ENCODE peak calls at places on chromosomes 2 and 18, in eight cellular contexts. C is ecto neural progenitor cell; S is NCI-H1092; Q is RWPE1; T is activated naive CD8-positive, alpha-beta T cell treated with anti-CD3 and anti-CD28 coated beads, Interleukin-2, amount 50 U/mL, for 24 hours; Z is Calu3; A is NK-92 treated with Interleukin-12 subunit alpha and Interleukin-12 subunit beta, amount 100 ng/mL, for 24 hours; G is AG20443. O is an unnamed sample.
A peak's percentile ranks its signal among the peaks of the same experiment; 100 is the strongest.

GRCh38 chr2:216478151-216478550 is 20.5 kb upstream of the RPL37A start:
- DNase-seq in Z (peak; percentile 59), T (peak; percentile 41), C (no peak), Q (peak; percentile 86), G (peak; percentile 63), S (no peak), A (no peak), O (no peak)

GRCh38 chr2:44295636-44296359 is 20.5 kb downstream of the SLC3A1 start:
- DNase-seq in S (no peak), C (no peak), Q (no peak), G (no peak), Z (no peak), T (peak; percentile 3), A (no peak), O (peak; percentile 42)

GRCh38 chr2:70670626-70671025 is 97.4 kb downstream of the ADD2 start:
- DNase-seq in G (no peak), Q (no peak), C (no peak), Z (no peak), A (no peak), S (no peak), T (no peak), O (peak; percentile 11)

GRCh38 chr18:49645836-49646235 is 84.0 kb downstream of the LIPG start:
- DNase-seq in Z (no peak), A (no peak), T (no peak), S (no peak), G (peak; percentile 80), C (no peak), Q (no peak), O (no peak)

GRCh38 chr18:66280470-66280869 is 323.4 kb downstream of the CDH19 start:
- DNase-seq in T (no peak), Q (no peak), G (no peak), A (no peak), C (no peak), S (no peak), Z (no peak), O (no peak)

GRCh38 chr2:25688236-25688635 is 14.9 kb upstream of the DTNB start:
- DNase-seq in G (no peak), T (no peak), C (no peak), Z (no peak), S (no peak), Q (no peak), A (no peak), O (no peak)

GRCh38 chr2:232963913-232964312 is 49.1 kb downstream of the NGEF start:
- DNase-seq in C (no peak), A (no peak), Z (no peak), T (no peak), S (no peak), Q (no peak), G (no peak), O (no peak)

GRCh38 chr18:9172506-9173127 is 36.0 kb downstream of the ANKRD12 start:
- DNase-seq in G (no peak), Q (no peak), Z (no peak), C (no peak), T (no peak), S (no peak), A (no peak), O (no peak)

GRCh38 chr18:23626451-23627279 is 36.0 kb downstream of the ANKRD29 start:
- DNase-seq in G (no peak), Q (peak; percentile 43), A (no peak), C (no peak), Z (no peak), T (no peak), S (no peak), O (no peak)

GRCh38 chr2:226690471-226691024 is 109.1 kb downstream of the IRS1 start:
- DNase-seq in C (no peak), Z (no peak), T (no peak), S (no peak), Q (no peak), G (no peak), A (no peak), O (no peak)

GRCh38 chr2:241773511-241774418 is 2.9 kb upstream of the GAL3ST2 start:
- DNase-seq in G (no peak), C (peak; percentile 45), Q (no peak), T (peak; percentile 1), A (no peak), Z (peak; percentile 43), S (peak; percentile 48), O (no peak)

GRCh38 chr18:48031641-48032040 is 101.2 kb upstream of the SMAD2 start:
- DNase-seq in S (no peak), C (no peak), Q (no peak), T (no peak), Z (no peak), A (no peak), G (no peak), O (no peak)

GRCh38 chr2:224584111-224584764 is 925 bp downstream of the CUL3 start:
- DNase-seq in C (peak; percentile 58), S (no peak), T (peak; percentile 29), A (peak; percentile 7), G (peak; percentile 27), Z (peak; percentile 27), Q (peak; percentile 10), O (no peak)

GRCh38 chr2:55165567-55165966 is 66.5 kb downstream of the CLHC1 start:
- DNase-seq in S (no peak), A (no peak), C (no peak), Q (no peak), T (no peak), G (peak; percentile 78), Z (peak; percentile 23), O (no peak)

GRCh38 chr2:199606193-199606780 is 148.5 kb upstream of the SATB2 start:
- DNase-seq in G (no peak), C (no peak), S (no peak), T (no peak), Q (no peak), A (no peak), Z (no peak), O (no peak)

GRCh38 chr18:11741505-11742145 is 52.6 kb downstream of the GNAL start:
- DNase-seq in G (no peak), T (no peak), S (no peak), C (no peak), A (no peak), Q (peak; percentile 35), Z (peak; percentile 17), O (no peak)

GRCh38 chr2:189466656-189467055 is 25.4 kb downstream of the WDR75 start:
- DNase-seq in Q (no peak), A (no peak), G (peak; percentile 33), Z (peak; percentile 23), T (no peak), S (no peak), C (no peak), O (no peak)

GRCh38 chr2:45069711-45070664 is 60.7 kb upstream of the SIX2 start:
- DNase-seq in S (no peak), Q (no peak), G (no peak), A (no peak), T (no peak), C (no peak), Z (no peak), O (no peak)

GRCh38 chr18:48782381-48782841 is 168.4 kb downstream of the SMAD7 start:
- DNase-seq in T (no peak), A (no peak), Q (no peak), S (no peak), Z (no peak), G (peak; percentile 40), C (no peak), O (no peak)

GRCh38 chr2:129499747-129500146 is 479.7 kb upstream of the RAB6C start:
- DNase-seq in Q (peak; percentile 9), G (no peak), C (no peak), Z (no peak), A (no peak), T (no peak), S (no peak), O (no peak)

GRCh38 chr2:238495422-238495821 is 68.7 kb downstream of the ASB1 start:
- DNase-seq in Z (no peak), C (peak; percentile 35), T (no peak), G (no peak), A (no peak), Q (no peak), S (no peak), O (no peak)

GRCh38 chr2:48560546-48561209 is 30.7 kb downstream of the STON1 start:
- DNase-seq in T (no peak), G (no peak), A (no peak), Z (no peak), Q (no peak), S (no peak), C (no peak), O (peak; percentile 39)

GRCh38 chr2:42585779-42586178 is 17.3 kb downstream of the MTA3 start:
- DNase-seq in S (no peak), Z (no peak), A (no peak), G (no peak), T (no peak), C (no peak), Q (no peak), O (no peak)

GRCh38 chr2:68357608-68358337 is 7.3 kb upstream of the PLEK start:
- DNase-seq in Z (peak; percentile 35), A (peak; percentile 34), Q (peak; percentile 30), G (peak; percentile 59), S (peak; percentile 18), C (peak; percentile 53), T (no peak), O (peak; percentile 81)

GRCh38 chr2:105546623-105546964 is 147.7 kb upstream of the FHL2 start:
- DNase-seq in S (no peak), T (no peak), G (peak; percentile 7), A (no peak), Q (no peak), Z (no peak), C (no peak), O (no peak)

GRCh38 chr18:48139427-48140347 is 209.2 kb upstream of the SMAD2 start:
- DNase-seq in S (peak; percentile 98), Q (no peak), Z (peak; percentile 41), T (no peak), A (no peak), G (no peak), C (no peak), O (no peak)

GRCh38 chr2:46872876-46873631 is 42.6 kb downstream of the MCFD2 start:
- DNase-seq in Q (no peak), G (peak; percentile 47), A (no peak), Z (no peak), T (no peak), S (no peak), C (no peak), O (no peak)

GRCh38 chr2:226184940-226185575 is 614.6 kb downstream of the IRS1 start:
- DNase-seq in T (no peak), G (peak; percentile 31), Z (peak; percentile 3), A (no peak), S (no peak), Q (peak; percentile 14), C (no peak), O (no peak)

GRCh38 chr2:101041413-101041812 is 39.3 kb downstream of the RPL31 start:
- DNase-seq in G (no peak), S (no peak), A (no peak), C (no peak), T (no peak), Q (no peak), Z (no peak), O (no peak)

GRCh38 chr2:71336802-71337201 is 5.2 kb downstream of the ZNF638 start:
- DNase-seq in S (no peak), C (no peak), G (peak; percentile 58), Z (no peak), A (no peak), T (no peak), Q (no peak), O (no peak)

GRCh38 chr2:156083707-156084494 is 248.6 kb downstream of the NR4A2 start:
- DNase-seq in Q (no peak), T (no peak), Z (peak; percentile 4), A (no peak), G (no peak), C (peak; percentile 37), S (no peak), O (no peak)

GRCh38 chr2:230643576-230644291 is 68.9 kb upstream of the CAB39 start:
- DNase-seq in Q (no peak), T (peak; percentile 69), G (no peak), C (no peak), A (no peak), Z (no peak), S (no peak), O (no peak)

GRCh38 chr2:226740039-226740648 is 59.5 kb downstream of the IRS1 start:
- DNase-seq in Z (no peak), G (no peak), C (no peak), S (no peak), A (no peak), T (no peak), Q (no peak), O (no peak)

GRCh38 chr2:202035089-202035940 is 1.7 kb downstream of the FZD7 start:
- DNase-seq in C (peak; percentile 80), G (peak; percentile 31), A (no peak), T (peak; percentile 40), Z (no peak), Q (no peak), S (no peak), O (peak; percentile 54)